ENCODE peak calls at places on chromosomes 12 and 14, in six cellular contexts. One of them, this sample, is unnamed.

GRCh38 chr12:122064780-122065588 is 13.6 kb upstream of the MLXIP start:
- DNase-seq in K562: peak; percentile 83
- DNase-seq in A549: peak; percentile 74
- DNase-seq in GM12878: no peak
- DNase-seq in HepG2: peak; percentile 69
- DNase-seq in endothelial cell of umbilical vein: peak; percentile 69
- DNase-seq in this sample: peak; percentile 95

GRCh38 chr12:49777800-49778748 is 36.7 kb downstream of the TMBIM6 start:
- DNase-seq in K562: peak; percentile 78
- DNase-seq in HepG2: peak; percentile 39
- DNase-seq in A549: peak; percentile 51
- DNase-seq in GM12878: no peak
- DNase-seq in endothelial cell of umbilical vein: peak; percentile 42
- DNase-seq in this sample: peak; percentile 48

GRCh38 chr12:60230103-60230502 is 634.3 kb downstream of the SLC16A7 start:
- DNase-seq in HepG2: no peak
- DNase-seq in A549: no peak
- DNase-seq in GM12878: no peak
- DNase-seq in endothelial cell of umbilical vein: no peak
- DNase-seq in K562: no peak
- DNase-seq in this sample: no peak

GRCh38 chr14:47256968-47257367 is 418.4 kb downstream of the MDGA2 start:
- DNase-seq in GM12878: no peak
- DNase-seq in endothelial cell of umbilical vein: no peak
- DNase-seq in K562: no peak
- DNase-seq in HepG2: no peak
- DNase-seq in A549: no peak
- DNase-seq in this sample: no peak

GRCh38 chr14:35809597-35809996 is 502 bp upstream of the RALGAPA1 start:
- DNase-seq in endothelial cell of umbilical vein: no peak
- DNase-seq in K562: no peak
- DNase-seq in A549: no peak
- DNase-seq in HepG2: no peak
- DNase-seq in GM12878: no peak
- DNase-seq in this sample: no peak

GRCh38 chr14:75522224-75522764 is at the start of gene BATF:
- DNase-seq in GM12878: no peak
- DNase-seq in HepG2: no peak
- DNase-seq in endothelial cell of umbilical vein: no peak
- DNase-seq in A549: no peak
- DNase-seq in K562: no peak
- DNase-seq in this sample: peak; percentile 74

GRCh38 chr12:122825773-122826724 is 9.2 kb upstream of the HIP1R start:
- DNase-seq in endothelial cell of umbilical vein: peak; percentile 48
- DNase-seq in A549: peak; percentile 58
- DNase-seq in HepG2: no peak
- DNase-seq in K562: peak; percentile 51
- DNase-seq in GM12878: no peak
- DNase-seq in this sample: peak; percentile 35

GRCh38 chr12:29667011-29667410 is 116.7 kb downstream of the TMTC1 start:
- DNase-seq in GM12878: no peak
- DNase-seq in HepG2: no peak
- DNase-seq in K562: no peak
- DNase-seq in endothelial cell of umbilical vein: no peak
- DNase-seq in A549: no peak
- DNase-seq in this sample: no peak

GRCh38 chr12:50799908-50800307 is 36.0 kb downstream of the ATF1 start:
- DNase-seq in A549: peak; percentile 44
- DNase-seq in HepG2: no peak
- DNase-seq in K562: no peak
- DNase-seq in endothelial cell of umbilical vein: no peak
- DNase-seq in GM12878: no peak
- DNase-seq in this sample: peak; percentile 30

GRCh38 chr14:69260979-69261605 is 1.1 kb downstream of the GALNT16 start:
- DNase-seq in HepG2: no peak
- DNase-seq in A549: peak; percentile 43
- DNase-seq in GM12878: no peak
- DNase-seq in K562: peak; percentile 67
- DNase-seq in endothelial cell of umbilical vein: no peak
- DNase-seq in this sample: no peak

GRCh38 chr12:53844989-53845836 is 93.4 kb upstream of the HOXC13 start:
- DNase-seq in A549: peak; percentile 72
- DNase-seq in HepG2: no peak
- DNase-seq in K562: no peak
- DNase-seq in endothelial cell of umbilical vein: no peak
- DNase-seq in GM12878: no peak
- DNase-seq in this sample: no peak

GRCh38 chr12:124321040-124321481 is 26.2 kb downstream of the RFLNA start:
- DNase-seq in K562: peak; percentile 72
- DNase-seq in endothelial cell of umbilical vein: peak; percentile 59
- DNase-seq in HepG2: peak; percentile 24
- DNase-seq in GM12878: peak; percentile 24
- DNase-seq in A549: peak; percentile 61
- DNase-seq in this sample: peak; percentile 70

GRCh38 chr14:36069535-36069900 is 107.0 kb downstream of the PTCSC3 start:
- DNase-seq in GM12878: no peak
- DNase-seq in K562: peak; percentile 48
- DNase-seq in endothelial cell of umbilical vein: peak; percentile 37
- DNase-seq in A549: peak; percentile 62
- DNase-seq in HepG2: peak; percentile 74
- DNase-seq in this sample: peak; percentile 50

GRCh38 chr14:104806625-104807465 is 5.9 kb downstream of the ZBTB42 start:
- DNase-seq in endothelial cell of umbilical vein: no peak
- DNase-seq in GM12878: no peak
- DNase-seq in HepG2: no peak
- DNase-seq in K562: no peak
- DNase-seq in A549: no peak
- DNase-seq in this sample: no peak

DNA sequence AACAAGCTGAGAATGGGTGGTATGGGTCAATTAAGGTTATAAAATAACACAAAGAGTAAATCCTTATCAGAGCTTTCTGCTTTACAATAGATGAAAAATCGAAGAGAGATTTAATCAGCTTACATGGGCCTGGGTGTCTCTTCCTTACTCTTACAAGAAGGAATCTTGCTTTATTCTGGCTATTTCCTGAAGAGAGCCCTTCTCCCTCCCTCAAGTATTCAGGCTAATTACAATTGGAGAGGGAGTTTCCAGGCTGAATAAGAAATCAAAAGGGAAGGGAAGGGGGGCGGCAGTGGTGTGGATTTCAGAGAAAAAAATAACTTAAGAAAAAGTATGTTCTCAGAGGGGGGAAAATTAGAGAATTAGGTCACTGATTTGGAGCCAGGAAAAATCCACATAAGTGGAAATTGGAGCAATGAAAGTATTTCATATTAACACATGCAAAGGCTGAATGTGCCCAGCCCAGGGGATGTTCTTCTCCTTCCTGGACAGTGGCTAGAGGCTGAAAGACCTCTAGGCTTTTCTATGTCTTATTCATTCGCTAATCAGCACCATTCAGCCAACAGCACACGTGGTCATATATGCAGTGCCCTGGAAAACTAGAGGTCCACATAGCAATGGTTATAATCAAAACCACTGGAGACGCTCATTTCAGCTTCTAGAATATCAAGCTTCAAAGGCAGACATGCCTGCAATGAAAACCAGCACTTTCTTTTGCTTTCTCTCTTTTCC is 158.9 kb upstream of the BTG1 start:
- DNase-seq in endothelial cell of umbilical vein: peak; percentile 54
- DNase-seq in K562: no peak
- DNase-seq in HepG2: no peak
- DNase-seq in GM12878: no peak
- DNase-seq in A549: no peak
- DNase-seq in this sample: no peak
- TF ChIP-seq MYC in endothelial cell of umbilical vein: no peak
- TF ChIP-seq MYC in K562: no peak
- TF ChIP-seq MYC in HepG2: no peak
- TF ChIP-seq MYC in GM12878: no peak
- TF ChIP-seq MYC in A549: no peak
- TF ChIP-seq MYC in this sample: no peak

GRCh38 chr12:96471368-96472040 is 17.9 kb upstream of the CFAP54 start:
- DNase-seq in HepG2: no peak
- DNase-seq in endothelial cell of umbilical vein: peak; percentile 14
- DNase-seq in GM12878: no peak
- DNase-seq in K562: no peak
- DNase-seq in A549: no peak
- DNase-seq in this sample: no peak
- TF ChIP-seq MYC in HepG2: no peak
- TF ChIP-seq MYC in endothelial cell of umbilical vein: no peak
- TF ChIP-seq MYC in GM12878: no peak
- TF ChIP-seq MYC in K562: no peak
- TF ChIP-seq MYC in A549: no peak
- TF ChIP-seq MYC in this sample: no peak

GRCh38 chr12:26295001-26295400 is 99.6 kb downstream of the SSPN start:
- DNase-seq in HepG2: no peak
- DNase-seq in endothelial cell of umbilical vein: no peak
- DNase-seq in A549: no peak
- DNase-seq in GM12878: no peak
- DNase-seq in K562: no peak
- DNase-seq in this sample: no peak

GRCh38 chr12:26304273-26304672 is 108.9 kb downstream of the SSPN start:
- DNase-seq in A549: no peak
- DNase-seq in endothelial cell of umbilical vein: no peak
- DNase-seq in HepG2: no peak
- DNase-seq in GM12878: no peak
- DNase-seq in K562: no peak
- DNase-seq in this sample: no peak

GRCh38 chr12:26303418-26303817 is 108.0 kb downstream of the SSPN start:
- DNase-seq in GM12878: no peak
- DNase-seq in HepG2: no peak
- DNase-seq in A549: no peak
- DNase-seq in K562: no peak
- DNase-seq in endothelial cell of umbilical vein: no peak
- DNase-seq in this sample: no peak

GRCh38 chr12:26297386-26298070 is 102.2 kb downstream of the SSPN start:
- DNase-seq in K562: no peak
- DNase-seq in endothelial cell of umbilical vein: no peak
- DNase-seq in HepG2: no peak
- DNase-seq in GM12878: no peak
- DNase-seq in A549: no peak
- DNase-seq in this sample: no peak

GRCh38 chr12:26298785-26299621 is 103.6 kb downstream of the SSPN start:
- DNase-seq in GM12878: peak; percentile 91
- DNase-seq in endothelial cell of umbilical vein: peak; percentile 80
- DNase-seq in A549: peak; percentile 52
- DNase-seq in HepG2: no peak
- DNase-seq in K562: peak; percentile 28
- DNase-seq in this sample: peak; percentile 96
- TF ChIP-seq MYC in GM12878: no peak
- TF ChIP-seq MYC in endothelial cell of umbilical vein: no peak
- TF ChIP-seq MYC in A549: no peak
- TF ChIP-seq MYC in HepG2: no peak
- TF ChIP-seq MYC in K562: no peak
- TF ChIP-seq MYC in this sample: peak; percentile 90

DNA sequence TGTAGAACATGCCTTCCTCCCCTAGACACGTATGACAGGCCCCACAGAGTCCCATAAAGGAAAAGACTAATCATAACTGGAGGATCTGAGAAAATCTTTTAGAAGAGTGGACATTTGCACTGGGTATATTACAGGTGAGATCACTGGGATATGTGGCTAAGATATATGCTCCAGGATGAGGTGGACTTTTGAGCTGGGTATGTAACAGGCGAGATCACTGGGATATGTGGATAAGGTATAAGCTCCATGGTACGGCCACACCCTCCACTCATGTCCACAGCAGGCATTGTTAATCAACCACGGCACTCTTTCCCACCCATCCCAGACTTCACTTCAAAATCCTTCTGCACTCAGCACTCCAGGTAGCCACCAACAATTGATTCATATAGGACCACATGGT is 34.1 kb downstream of the CLMN start:
- DNase-seq in endothelial cell of umbilical vein: no peak
- DNase-seq in HepG2: no peak
- DNase-seq in GM12878: no peak
- DNase-seq in K562: no peak
- DNase-seq in A549: no peak
- DNase-seq in this sample: no peak
- TF ChIP-seq MYC in endothelial cell of umbilical vein: no peak
- TF ChIP-seq MYC in HepG2: no peak
- TF ChIP-seq MYC in GM12878: no peak
- TF ChIP-seq MYC in K562: no peak
- TF ChIP-seq MYC in A549: no peak
- TF ChIP-seq MYC in this sample: no peak

GRCh38 chr14:73788871-73789590 is 62.6 kb upstream of the PTGR2 start:
- DNase-seq in GM12878: no peak
- DNase-seq in A549: no peak
- DNase-seq in endothelial cell of umbilical vein: peak; percentile 23
- DNase-seq in K562: no peak
- DNase-seq in HepG2: no peak
- DNase-seq in this sample: no peak

GRCh38 chr14:73787760-73788508 is 63.7 kb upstream of the PTGR2 start:
- DNase-seq in K562: no peak
- DNase-seq in endothelial cell of umbilical vein: peak; percentile 56
- DNase-seq in A549: no peak
- DNase-seq in GM12878: no peak
- DNase-seq in HepG2: no peak
- DNase-seq in this sample: peak; percentile 80

GRCh38 chr14:73792476-73792875 is 59.2 kb upstream of the PTGR2 start:
- DNase-seq in HepG2: no peak
- DNase-seq in GM12878: no peak
- DNase-seq in endothelial cell of umbilical vein: no peak
- DNase-seq in A549: no peak
- DNase-seq in K562: no peak
- DNase-seq in this sample: no peak

GRCh38 chr14:73786942-73787759 is 64.5 kb upstream of the PTGR2 start:
- DNase-seq in K562: peak; percentile 46
- DNase-seq in endothelial cell of umbilical vein: peak; percentile 37
- DNase-seq in HepG2: no peak
- DNase-seq in A549: peak; percentile 31
- DNase-seq in GM12878: no peak
- DNase-seq in this sample: peak; percentile 73

GRCh38 chr14:73789996-73790581 is 61.5 kb upstream of the PTGR2 start:
- DNase-seq in HepG2: no peak
- DNase-seq in endothelial cell of umbilical vein: peak; percentile 90
- DNase-seq in A549: no peak
- DNase-seq in GM12878: no peak
- DNase-seq in K562: no peak
- DNase-seq in this sample: no peak
- TF ChIP-seq MYC in HepG2: no peak
- TF ChIP-seq MYC in endothelial cell of umbilical vein: no peak
- TF ChIP-seq MYC in A549: no peak
- TF ChIP-seq MYC in GM12878: no peak
- TF ChIP-seq MYC in K562: no peak
- TF ChIP-seq MYC in this sample: no peak

GRCh38 chr12:108730337-108731104 is 797 bp downstream of the CORO1C start:
- DNase-seq in HepG2: peak; percentile 54
- DNase-seq in K562: peak; percentile 59
- DNase-seq in A549: peak; percentile 73
- DNase-seq in GM12878: no peak
- DNase-seq in endothelial cell of umbilical vein: peak; percentile 79
- DNase-seq in this sample: peak; percentile 93

GRCh38 chr12:108731105-108731865 is at the start of gene CORO1C:
- DNase-seq in GM12878: peak; percentile 90
- DNase-seq in HepG2: peak; percentile 92
- DNase-seq in endothelial cell of umbilical vein: peak; percentile 99
- DNase-seq in A549: peak; percentile 98
- DNase-seq in K562: peak; percentile 96
- DNase-seq in this sample: peak; percentile 97

GRCh38 chr12:108727868-108728735 is 3.2 kb downstream of the CORO1C start:
- DNase-seq in HepG2: no peak
- DNase-seq in A549: no peak
- DNase-seq in GM12878: no peak
- DNase-seq in K562: no peak
- DNase-seq in endothelial cell of umbilical vein: no peak
- DNase-seq in this sample: no peak

GRCh38 chr12:108728820-108729611 is 2.3 kb downstream of the CORO1C start:
- DNase-seq in endothelial cell of umbilical vein: peak; percentile 32
- DNase-seq in HepG2: no peak
- DNase-seq in A549: no peak
- DNase-seq in K562: no peak
- DNase-seq in GM12878: no peak
- DNase-seq in this sample: no peak

GRCh38 chr12:108729612-108730336 is 1.5 kb downstream of the CORO1C start:
- DNase-seq in K562: peak; percentile 69
- DNase-seq in A549: no peak
- DNase-seq in endothelial cell of umbilical vein: peak; percentile 70
- DNase-seq in HepG2: peak; percentile 37
- DNase-seq in GM12878: no peak
- DNase-seq in this sample: peak; percentile 35
- TF ChIP-seq MYC in K562: no peak
- TF ChIP-seq MYC in A549: no peak
- TF ChIP-seq MYC in endothelial cell of umbilical vein: no peak
- TF ChIP-seq MYC in HepG2: no peak
- TF ChIP-seq MYC in GM12878: no peak
- TF ChIP-seq MYC in this sample: no peak